ENCODE peak calls at places on chromosomes 13 and 19, in four cellular contexts. One of them, this sample, is unnamed.

GRCh38 chr13:64540468-64540867 is 2689.7 kb downstream of the PCDH9 start:
- DNase-seq in NCI-H1092: no peak
- DNase-seq in stimulated activated CD4-positive, alpha-beta T cell treated with anti-CD3 and anti-CD28 coated beads, Interleukin-2, amount 100 ng/mL, for 48 hours: no peak
- DNase-seq in NCI-H2081 treated with DMSO at 0.1 percent for 48 hours: no peak
- DNase-seq in this sample: no peak

GRCh38 chr13:108508263-108508662 is 121.1 kb upstream of the MYO16 start:
- DNase-seq in NCI-H2081 treated with DMSO at 0.1 percent for 48 hours: no peak
- DNase-seq in NCI-H1092: no peak
- DNase-seq in stimulated activated CD4-positive, alpha-beta T cell treated with anti-CD3 and anti-CD28 coated beads, Interleukin-2, amount 100 ng/mL, for 48 hours: no peak
- DNase-seq in this sample: peak

GRCh38 chr19:44759083-44759804 is 10.7 kb downstream of the BCL3 start:
- DNase-seq in NCI-H1092: no peak
- DNase-seq in stimulated activated CD4-positive, alpha-beta T cell treated with anti-CD3 and anti-CD28 coated beads, Interleukin-2, amount 100 ng/mL, for 48 hours: no peak
- DNase-seq in NCI-H2081 treated with DMSO at 0.1 percent for 48 hours: no peak
- DNase-seq in this sample: no peak

GRCh38 chr19:48630289-48631036 is 6.7 kb downstream of the DBP start:
- DNase-seq in NCI-H2081 treated with DMSO at 0.1 percent for 48 hours: no peak
- DNase-seq in stimulated activated CD4-positive, alpha-beta T cell treated with anti-CD3 and anti-CD28 coated beads, Interleukin-2, amount 100 ng/mL, for 48 hours: no peak
- DNase-seq in NCI-H1092: no peak
- DNase-seq in this sample: no peak

GRCh38 chr19:18418725-18419194 is 438 bp upstream of the SSBP4 start:
- DNase-seq in stimulated activated CD4-positive, alpha-beta T cell treated with anti-CD3 and anti-CD28 coated beads, Interleukin-2, amount 100 ng/mL, for 48 hours: no peak
- DNase-seq in NCI-H2081 treated with DMSO at 0.1 percent for 48 hours: no peak
- DNase-seq in NCI-H1092: no peak
- DNase-seq in this sample: no peak

GRCh38 chr19:49395581-49396407 is 7.7 kb downstream of the KASH5 start:
- DNase-seq in NCI-H2081 treated with DMSO at 0.1 percent for 48 hours: no peak
- DNase-seq in stimulated activated CD4-positive, alpha-beta T cell treated with anti-CD3 and anti-CD28 coated beads, Interleukin-2, amount 100 ng/mL, for 48 hours: no peak
- DNase-seq in NCI-H1092: no peak
- DNase-seq in this sample: no peak

GRCh38 chr19:44747739-44748425 is 626 bp upstream of the BCL3 start:
- DNase-seq in NCI-H1092: no peak
- DNase-seq in stimulated activated CD4-positive, alpha-beta T cell treated with anti-CD3 and anti-CD28 coated beads, Interleukin-2, amount 100 ng/mL, for 48 hours: peak
- DNase-seq in NCI-H2081 treated with DMSO at 0.1 percent for 48 hours: no peak
- DNase-seq in this sample: no peak

GRCh38 chr19:55152017-55152416 is 3.0 kb upstream of the TNNT1 start:
- DNase-seq in NCI-H2081 treated with DMSO at 0.1 percent for 48 hours: no peak
- DNase-seq in NCI-H1092: no peak
- DNase-seq in stimulated activated CD4-positive, alpha-beta T cell treated with anti-CD3 and anti-CD28 coated beads, Interleukin-2, amount 100 ng/mL, for 48 hours: no peak
- DNase-seq in this sample: no peak

GRCh38 chr13:21987793-21988192 is 316.9 kb downstream of the FGF9 start:
- DNase-seq in stimulated activated CD4-positive, alpha-beta T cell treated with anti-CD3 and anti-CD28 coated beads, Interleukin-2, amount 100 ng/mL, for 48 hours: no peak
- DNase-seq in NCI-H1092: no peak
- DNase-seq in NCI-H2081 treated with DMSO at 0.1 percent for 48 hours: no peak
- DNase-seq in this sample: no peak